ENCODE peak calls at places on chromosomes 3 and 15, in six cellular contexts. Q is uterus, L is spleen, P is adrenal gland, C is NB4, R is ovary. W is an unnamed sample.

GRCh38 chr3:70608434-70608833 is 296.0 kb upstream of the MDFIC2 start:
- DNase-seq in C (no peak), R (no peak), L (no peak), Q (no peak), P (no peak), W (no peak)

GRCh38 chr3:57545636-57546268 is 1.6 kb upstream of the DNAH12 start:
- DNase-seq in C (no peak), L (no peak), Q (no peak), P (peak), R (peak), W (no peak)

GRCh38 chr15:52383100-52383588 is 87.5 kb upstream of the MYO5C start:
- DNase-seq in L (no peak), Q (no peak), R (no peak), C (no peak), P (no peak), W (no peak)

GRCh38 chr3:42099020-42099765 is 8.0 kb downstream of the TRAK1 start:
- DNase-seq in C (no peak), L (peak), R (no peak), Q (no peak), P (no peak), W (no peak)

GRCh38 chr3:193960485-193961172 is 175.3 kb upstream of the HES1 start:
- DNase-seq in P (no peak), R (no peak), L (no peak), Q (peak), C (no peak), W (no peak)

GRCh38 chr3:58085616-58086015 is 77.4 kb downstream of the FLNB start:
- DNase-seq in C (no peak), L (no peak), P (no peak), Q (no peak), R (no peak), W (no peak)

GRCh38 chr15:42499888-42500609 is 4.6 kb downstream of the SNAP23 start:
- DNase-seq in Q (no peak), R (peak), L (no peak), C (no peak), P (no peak), W (no peak)

GRCh38 chr15:59685737-59686297 is 3.3 kb downstream of the BNIP2 start:
- DNase-seq in P (no peak), C (peak), L (no peak), Q (no peak), R (no peak), W (peak)

GRCh38 chr3:158167737-158168469 is 58.0 kb downstream of the RSRC1 start:
- DNase-seq in C (peak), P (peak), Q (no peak), R (no peak), L (no peak), W (peak)

GRCh38 chr15:48388017-48388936 is 57.0 kb downstream of the DUT start:
- DNase-seq in P (no peak), L (no peak), Q (no peak), R (no peak), C (no peak), W (no peak)

GRCh38 chr3:141050913-141051632 is at the start of gene SPSB4:
- DNase-seq in R (no peak), C (peak), Q (peak), L (peak), P (no peak), W (no peak)

GRCh38 chr3:128814514-128815317 is 64.7 kb upstream of the ACAD9 start:
- DNase-seq in P (no peak), L (no peak), C (peak), Q (no peak), R (no peak), W (no peak)

GRCh38 chr3:39216176-39216790 is 23.9 kb upstream of the XIRP1 start:
- DNase-seq in R (no peak), L (no peak), C (peak), P (no peak), Q (no peak), W (no peak)

GRCh38 chr3:9192238-9192637 is 57.2 kb downstream of the SRGAP3 start:
- DNase-seq in P (peak), L (no peak), C (no peak), R (no peak), Q (no peak), W (peak)

GRCh38 chr3:105327662-105328337 is 38.9 kb upstream of the ALCAM start:
- DNase-seq in Q (no peak), R (no peak), P (no peak), L (no peak), C (no peak), W (no peak)

GRCh38 chr15:61888074-61888780 is 172.0 kb downstream of the VPS13C start:
- DNase-seq in R (no peak), L (no peak), C (no peak), P (no peak), Q (no peak), W (no peak)

GRCh38 chr15:45165536-45165935 is 22.2 kb downstream of the SHF start:
- DNase-seq in L (no peak), C (no peak), R (no peak), Q (no peak), P (no peak), W (no peak)

GRCh38 chr3:143654906-143655305 is 193.4 kb downstream of the SLC9A9 start:
- DNase-seq in Q (no peak), L (no peak), P (no peak), R (no peak), C (no peak), W (no peak)

GRCh38 chr15:70582143-70582945 is 181.0 kb downstream of the UACA start:
- DNase-seq in C (no peak), P (no peak), L (no peak), Q (no peak), R (no peak), W (no peak)

GRCh38 chr3:129343643-129344360 is 65.1 kb downstream of the HMCES start:
- DNase-seq in P (no peak), R (no peak), L (no peak), Q (no peak), C (peak), W (no peak)

GRCh38 chr3:124263168-124263567 is 271.2 kb upstream of the ROPN1 start:
- DNase-seq in P (no peak), C (peak), Q (no peak), R (no peak), L (no peak), W (peak)

GRCh38 chr15:37877851-37878577 is 56.4 kb upstream of the TMCO5A start:
- DNase-seq in Q (no peak), L (no peak), R (no peak), C (no peak), P (no peak), W (no peak)

GRCh38 chr15:63856711-63857458 is 23.1 kb upstream of the HERC1 start:
- DNase-seq in L (no peak), Q (no peak), R (no peak), C (no peak), P (no peak), W (no peak)

GRCh38 chr15:73628976-73629854 is 4.0 kb downstream of the NPTN start:
- DNase-seq in C (peak), L (no peak), Q (no peak), R (no peak), P (no peak), W (no peak)

GRCh38 chr15:34973512-34973911 is 4.0 kb upstream of the AQR start:
- DNase-seq in Q (no peak), R (no peak), L (no peak), P (no peak), C (no peak), W (no peak)

GRCh38 chr3:171673951-171674350 is 136.3 kb downstream of the PLD1 start:
- DNase-seq in R (no peak), P (no peak), Q (no peak), L (no peak), C (no peak), W (no peak)

GRCh38 chr3:57852896-57853295 is 96.8 kb downstream of the SLMAP start:
- DNase-seq in P (no peak), Q (no peak), L (no peak), C (peak), R (no peak), W (peak)

GRCh38 chr3:108757404-108757982 is at the start of gene RETNLB:
- DNase-seq in Q (no peak), P (no peak), R (no peak), L (no peak), C (no peak), W (no peak)

GRCh38 chr3:127535106-127535785 is 55.3 kb downstream of the TPRA1 start:
- DNase-seq in Q (no peak), P (no peak), L (no peak), R (no peak), C (no peak), W (no peak)

GRCh38 chr3:11642455-11643162 is 1.1 kb downstream of the VGLL4 start:
- DNase-seq in L (peak), R (peak), Q (peak), P (peak), C (peak), W (peak)

GRCh38 chr3:11643212-11644087 is at the start of gene VGLL4:
- DNase-seq in L (peak), R (peak), P (peak), Q (peak), C (peak), W (peak)

GRCh38 chr3:11640009-11640673 is 3.6 kb downstream of the VGLL4 start:
- DNase-seq in R (no peak), Q (no peak), P (no peak), L (no peak), C (no peak), W (no peak)

GRCh38 chr3:11641683-11642407 is 1.9 kb downstream of the VGLL4 start:
- DNase-seq in C (peak), P (no peak), Q (no peak), R (no peak), L (no peak), W (no peak)

DNA sequence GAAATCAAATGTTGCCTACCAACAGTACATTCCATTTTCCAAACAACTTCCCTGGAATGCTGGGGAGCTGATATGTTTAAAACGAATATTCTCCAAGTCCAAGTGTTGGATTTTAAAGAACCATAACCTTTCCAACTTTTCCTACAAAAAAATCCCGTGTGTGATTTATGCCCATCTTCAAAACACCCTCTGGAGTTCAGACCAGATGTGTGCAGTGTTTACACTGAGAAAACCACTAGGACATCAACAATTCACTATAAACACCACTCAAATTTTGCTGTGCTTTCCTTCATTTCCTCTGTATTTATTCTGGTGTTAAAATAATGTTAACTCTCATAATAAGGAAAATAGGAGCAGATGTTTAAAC is 2.4 kb downstream of the VGLL4 start:
- DNase-seq in L (no peak), P (no peak), R (no peak), C (no peak), Q (no peak), W (no peak)
- TF ChIP-seq POLR2A in L (no peak), P (no peak), R (no peak), C (no peak), Q (no peak), W (no peak)

GRCh38 chr3:169965562-169965961 is 1.0 kb upstream of the SEC62 start:
- DNase-seq in C (no peak), P (no peak), Q (no peak), L (no peak), R (no peak), W (no peak)

GRCh38 chr3:169964176-169964575 is 2.4 kb upstream of the SEC62 start:
- DNase-seq in P (no peak), R (no peak), C (no peak), L (no peak), Q (no peak), W (no peak)

GRCh38 chr3:169966951-169967915 is 626 bp downstream of the SEC62 start:
- DNase-seq in R (peak), P (peak), L (no peak), Q (no peak), C (peak), W (peak)

GRCh38 chr3:169968224-169968623 is 1.6 kb downstream of the SEC62 start:
- DNase-seq in R (no peak), C (no peak), L (no peak), P (no peak), Q (no peak), W (no peak)

DNA sequence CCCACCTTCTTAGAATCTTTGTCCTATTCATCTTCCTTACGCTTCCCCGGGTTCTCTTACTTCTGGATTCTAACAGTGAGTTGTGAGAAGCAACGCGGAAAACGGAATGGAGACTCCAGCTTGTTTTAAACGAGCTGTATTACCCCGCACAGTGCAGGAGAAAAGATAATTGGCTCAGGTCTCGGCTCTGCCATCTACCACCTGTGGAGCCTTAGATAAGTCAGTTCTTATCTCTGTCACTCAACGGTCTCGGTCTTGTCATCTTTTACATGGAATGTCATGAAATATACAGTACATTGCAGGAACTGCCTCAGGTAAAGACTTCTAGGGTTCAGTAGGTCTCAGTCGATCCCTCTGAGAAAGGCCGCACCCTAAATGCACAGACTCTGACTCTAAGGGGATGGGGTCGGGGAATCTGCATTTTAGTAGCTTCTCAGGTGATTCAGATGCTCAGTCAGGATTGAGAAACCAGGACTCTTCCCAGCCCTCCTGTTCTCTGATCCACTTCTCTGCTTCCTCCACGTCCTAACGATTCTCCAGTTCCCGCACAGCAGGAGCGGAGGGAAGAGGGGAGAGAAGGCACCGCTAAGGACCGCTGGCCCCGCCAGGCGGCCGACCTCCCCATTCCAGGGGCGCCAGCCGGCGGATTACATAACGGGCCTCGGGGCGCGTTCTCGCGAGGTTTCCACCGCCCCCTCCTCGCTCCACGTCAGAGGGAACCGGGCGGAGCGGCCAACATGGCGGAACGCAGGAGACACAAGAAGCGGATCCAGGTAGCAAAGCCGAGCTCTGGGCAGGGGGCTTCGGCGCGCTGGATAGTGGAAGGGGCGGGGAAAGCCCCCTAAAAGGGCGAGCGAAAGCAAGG is at the start of gene SEC62:
- DNase-seq in C (peak), L (peak), R (peak), P (peak), Q (peak), W (peak)
- TF ChIP-seq POLR2A in C (peak), L (peak), R (peak), P (peak), Q (peak), W (peak)

GRCh38 chr3:182792901-182793662 is at the start of gene ATP11B:
- DNase-seq in L (peak), R (peak), Q (peak), P (peak), C (peak), W (peak)
- TF ChIP-seq POLR2A in L (peak), R (peak), Q (peak), P (peak), C (peak), W (peak)

DNA sequence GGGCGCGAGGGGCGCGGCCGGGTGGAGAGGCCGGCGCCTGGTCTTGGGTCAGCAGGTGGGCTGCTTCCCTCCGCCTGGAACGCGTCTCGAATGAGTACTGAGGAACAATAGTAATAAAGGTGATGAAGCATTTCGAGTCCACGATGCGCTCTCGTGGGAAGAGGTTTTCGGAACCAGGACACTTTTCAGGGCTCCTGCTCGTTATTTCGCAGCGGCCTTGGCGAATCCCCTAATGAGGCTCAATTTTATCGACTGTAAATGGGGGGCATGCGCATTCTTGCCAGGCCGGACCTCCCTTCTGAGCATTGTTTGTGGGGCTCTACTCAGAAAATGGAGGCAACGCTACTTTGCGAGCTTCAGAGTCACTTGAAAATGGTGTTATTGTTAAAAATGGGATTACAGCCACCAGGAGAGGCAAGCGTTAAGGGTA is 1.2 kb downstream of the NR2C2 start:
- DNase-seq in C (no peak), R (no peak), P (no peak), Q (no peak), L (no peak), W (no peak)
- TF ChIP-seq POLR2A in C (no peak), R (no peak), P (no peak), Q (peak), L (no peak), W (no peak)

DNA sequence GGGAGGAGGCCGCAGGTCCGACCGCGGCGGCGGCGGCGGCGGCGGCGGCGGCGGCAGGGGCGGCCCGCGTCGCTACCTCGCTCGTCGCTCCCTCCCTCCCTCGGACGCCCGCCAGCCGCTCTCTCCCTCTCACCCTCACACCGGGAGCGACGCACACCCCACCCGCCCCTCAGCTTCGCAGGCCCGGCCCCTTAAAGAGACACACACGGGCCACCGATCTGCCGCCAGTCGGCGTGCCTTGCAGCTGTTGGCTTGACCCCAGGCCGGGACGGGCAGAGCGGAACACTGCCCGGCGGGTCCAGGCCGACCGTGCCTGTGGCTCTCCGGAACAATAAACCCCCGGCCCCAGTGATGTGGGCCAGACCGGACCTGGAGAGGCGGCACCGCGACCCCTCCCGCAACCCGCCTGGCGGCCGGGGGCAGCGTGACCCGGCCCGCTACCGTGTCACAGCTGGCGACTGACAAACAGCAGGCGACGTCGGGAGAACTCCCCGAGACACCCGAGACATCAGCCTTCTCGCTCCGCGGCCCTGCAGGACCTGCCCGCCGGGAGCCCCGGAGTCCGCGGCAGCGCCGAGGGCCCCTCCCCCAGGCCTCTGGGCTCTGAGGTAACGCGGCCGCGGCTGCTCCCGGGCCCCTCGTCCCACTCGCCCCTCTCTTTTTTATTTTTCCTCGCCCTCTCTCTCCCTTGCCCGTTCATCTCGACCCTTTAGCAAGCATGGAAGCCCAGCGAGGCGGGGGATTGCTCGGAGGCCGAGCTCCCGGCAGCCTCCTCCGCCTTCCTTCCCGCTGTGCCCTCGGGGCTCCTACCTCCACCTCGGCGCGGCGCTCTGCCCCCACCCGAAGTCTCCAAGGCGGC is at the start of gene SETD2:
- DNase-seq in P (peak), R (peak), L (peak), Q (peak), C (peak), W (peak)
- TF ChIP-seq POLR2A in P (peak), R (peak), L (peak), Q (peak), C (no peak), W (peak)

DNA sequence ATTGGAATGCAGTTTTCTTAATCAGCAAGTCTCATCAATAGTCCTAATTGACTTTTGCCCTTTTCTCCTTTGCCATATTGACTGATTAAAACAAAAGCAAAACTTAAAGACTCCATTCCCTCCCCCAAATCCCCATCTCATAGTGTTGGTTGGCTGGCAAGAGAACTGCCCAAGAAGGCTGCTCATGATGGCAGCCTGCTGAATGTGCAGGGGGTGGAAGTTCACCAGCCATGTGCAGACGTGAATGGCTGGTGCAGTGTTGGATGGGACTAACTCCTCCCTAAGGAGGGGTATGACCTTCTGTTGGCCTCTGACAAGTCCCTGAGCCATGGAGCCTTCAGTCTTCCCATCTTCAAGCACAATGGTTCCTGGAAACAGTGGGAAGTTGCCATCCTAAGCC is 7.0 kb downstream of the SMAD3 start:
- DNase-seq in Q (no peak), C (no peak), L (no peak), R (no peak), P (no peak), W (no peak)
- TF ChIP-seq POLR2A in Q (no peak), C (no peak), L (no peak), R (no peak), P (no peak), W (no peak)

GRCh38 chr3:40476478-40477470 is at the start of gene ZNF619:
- DNase-seq in R (peak), Q (peak), P (peak), C (peak), L (peak), W (peak)
- TF ChIP-seq POLR2A in R (no peak), Q (no peak), P (peak), C (peak), L (no peak), W (no peak)

W was measured in H54.